ENCODE peak calls at places on chromosomes 3 and 15, in six cellular contexts. One of them, this sample, is unnamed.

GRCh38 chr15:100597862-100598261 is 4.1 kb downstream of the LINS1 start:
- DNase-seq in Peyer's patch: no peak
- DNase-seq in ureter: no peak
- DNase-seq in WTC11: no peak
- DNase-seq in activated T-helper 1 cell treated with anti-CD3 and anti-CD28 coated beads, Interleukin-2, amount 50 U/mL, for 16 hours: no peak
- DNase-seq in right cardiac atrium: no peak
- DNase-seq in this sample: no peak

GRCh38 chr3:57675530-57675929 is 17.3 kb downstream of the DENND6A start:
- DNase-seq in Peyer's patch: no peak
- DNase-seq in ureter: no peak
- DNase-seq in WTC11: no peak
- DNase-seq in activated T-helper 1 cell treated with anti-CD3 and anti-CD28 coated beads, Interleukin-2, amount 50 U/mL, for 16 hours: no peak
- DNase-seq in right cardiac atrium: no peak
- DNase-seq in this sample: peak; percentile 22

GRCh38 chr15:46442196-46442595 is 807.4 kb downstream of the SQOR start:
- DNase-seq in Peyer's patch: no peak
- DNase-seq in ureter: no peak
- DNase-seq in WTC11: no peak
- DNase-seq in activated T-helper 1 cell treated with anti-CD3 and anti-CD28 coated beads, Interleukin-2, amount 50 U/mL, for 16 hours: no peak
- DNase-seq in right cardiac atrium: no peak
- DNase-seq in this sample: no peak

GRCh38 chr15:67550522-67550921 is 8.0 kb downstream of the MAP2K5 start:
- DNase-seq in Peyer's patch: peak; percentile 52
- DNase-seq in ureter: no peak
- DNase-seq in WTC11: no peak
- DNase-seq in activated T-helper 1 cell treated with anti-CD3 and anti-CD28 coated beads, Interleukin-2, amount 50 U/mL, for 16 hours: no peak
- DNase-seq in right cardiac atrium: no peak
- DNase-seq in this sample: no peak

GRCh38 chr15:83063555-83063954 is 3.5 kb downstream of the BTBD1 start:
- DNase-seq in Peyer's patch: no peak
- DNase-seq in ureter: no peak
- DNase-seq in WTC11: no peak
- DNase-seq in activated T-helper 1 cell treated with anti-CD3 and anti-CD28 coated beads, Interleukin-2, amount 50 U/mL, for 16 hours: no peak
- DNase-seq in right cardiac atrium: no peak
- DNase-seq in this sample: no peak

GRCh38 chr3:41881233-41881821 is 80.6 kb downstream of the ULK4 start:
- DNase-seq in Peyer's patch: no peak
- DNase-seq in ureter: no peak
- DNase-seq in WTC11: no peak
- DNase-seq in activated T-helper 1 cell treated with anti-CD3 and anti-CD28 coated beads, Interleukin-2, amount 50 U/mL, for 16 hours: no peak
- DNase-seq in right cardiac atrium: no peak
- DNase-seq in this sample: no peak

GRCh38 chr3:40985195-40985594 is 214.1 kb upstream of the CTNNB1 start:
- DNase-seq in Peyer's patch: no peak
- DNase-seq in ureter: no peak
- DNase-seq in WTC11: no peak
- DNase-seq in activated T-helper 1 cell treated with anti-CD3 and anti-CD28 coated beads, Interleukin-2, amount 50 U/mL, for 16 hours: no peak
- DNase-seq in right cardiac atrium: no peak
- DNase-seq in this sample: no peak

GRCh38 chr3:129180461-129180860 is 3.2 kb downstream of the CNBP start:
- DNase-seq in Peyer's patch: no peak
- DNase-seq in ureter: no peak
- DNase-seq in WTC11: no peak
- DNase-seq in activated T-helper 1 cell treated with anti-CD3 and anti-CD28 coated beads, Interleukin-2, amount 50 U/mL, for 16 hours: no peak
- DNase-seq in right cardiac atrium: no peak
- DNase-seq in this sample: no peak

GRCh38 chr15:72178976-72179585 is 18.5 kb downstream of the GRAMD2A start:
- DNase-seq in Peyer's patch: no peak
- DNase-seq in ureter: no peak
- DNase-seq in WTC11: no peak
- DNase-seq in activated T-helper 1 cell treated with anti-CD3 and anti-CD28 coated beads, Interleukin-2, amount 50 U/mL, for 16 hours: no peak
- DNase-seq in right cardiac atrium: no peak
- DNase-seq in this sample: no peak

GRCh38 chr3:61638721-61639120 is 77.3 kb downstream of the PTPRG start:
- DNase-seq in Peyer's patch: no peak
- DNase-seq in ureter: no peak
- DNase-seq in WTC11: no peak
- DNase-seq in activated T-helper 1 cell treated with anti-CD3 and anti-CD28 coated beads, Interleukin-2, amount 50 U/mL, for 16 hours: no peak
- DNase-seq in right cardiac atrium: no peak
- DNase-seq in this sample: no peak

GRCh38 chr15:57586661-57587404 is 4.9 kb upstream of the MYZAP start:
- DNase-seq in Peyer's patch: no peak
- DNase-seq in ureter: no peak
- DNase-seq in WTC11: no peak
- DNase-seq in activated T-helper 1 cell treated with anti-CD3 and anti-CD28 coated beads, Interleukin-2, amount 50 U/mL, for 16 hours: no peak
- DNase-seq in right cardiac atrium: no peak
- DNase-seq in this sample: no peak

GRCh38 chr15:39504812-39505211 is 76.1 kb upstream of the THBS1 start:
- DNase-seq in Peyer's patch: no peak
- DNase-seq in ureter: no peak
- DNase-seq in WTC11: no peak
- DNase-seq in activated T-helper 1 cell treated with anti-CD3 and anti-CD28 coated beads, Interleukin-2, amount 50 U/mL, for 16 hours: no peak
- DNase-seq in right cardiac atrium: no peak
- DNase-seq in this sample: no peak

GRCh38 chr3:124315215-124316033 is 323.5 kb upstream of the ROPN1 start:
- DNase-seq in Peyer's patch: peak; percentile 57
- DNase-seq in ureter: no peak
- DNase-seq in WTC11: no peak
- DNase-seq in activated T-helper 1 cell treated with anti-CD3 and anti-CD28 coated beads, Interleukin-2, amount 50 U/mL, for 16 hours: no peak
- DNase-seq in right cardiac atrium: no peak
- DNase-seq in this sample: no peak

GRCh38 chr15:88028024-88028423 is 228.5 kb downstream of the NTRK3 start:
- DNase-seq in Peyer's patch: no peak
- DNase-seq in ureter: no peak
- DNase-seq in WTC11: peak; percentile 39
- DNase-seq in activated T-helper 1 cell treated with anti-CD3 and anti-CD28 coated beads, Interleukin-2, amount 50 U/mL, for 16 hours: no peak
- DNase-seq in right cardiac atrium: no peak
- DNase-seq in this sample: no peak

GRCh38 chr3:65904016-65904415 is 134.7 kb downstream of the MAGI1 start:
- DNase-seq in Peyer's patch: no peak
- DNase-seq in ureter: no peak
- DNase-seq in WTC11: no peak
- DNase-seq in activated T-helper 1 cell treated with anti-CD3 and anti-CD28 coated beads, Interleukin-2, amount 50 U/mL, for 16 hours: no peak
- DNase-seq in right cardiac atrium: no peak
- DNase-seq in this sample: no peak

GRCh38 chr3:195095704-195096036 is 175.3 kb downstream of the XXYLT1 start:
- DNase-seq in Peyer's patch: no peak
- DNase-seq in ureter: no peak
- DNase-seq in WTC11: no peak
- DNase-seq in activated T-helper 1 cell treated with anti-CD3 and anti-CD28 coated beads, Interleukin-2, amount 50 U/mL, for 16 hours: no peak
- DNase-seq in right cardiac atrium: no peak
- DNase-seq in this sample: no peak

GRCh38 chr3:13347390-13347966 is 72.6 kb downstream of the NUP210 start:
- DNase-seq in Peyer's patch: no peak
- DNase-seq in ureter: no peak
- DNase-seq in WTC11: peak; percentile 46
- DNase-seq in activated T-helper 1 cell treated with anti-CD3 and anti-CD28 coated beads, Interleukin-2, amount 50 U/mL, for 16 hours: no peak
- DNase-seq in right cardiac atrium: no peak
- DNase-seq in this sample: no peak

GRCh38 chr15:70995383-70995965 is 102.8 kb downstream of the LRRC49 start:
- DNase-seq in Peyer's patch: no peak
- DNase-seq in ureter: no peak
- DNase-seq in WTC11: no peak
- DNase-seq in activated T-helper 1 cell treated with anti-CD3 and anti-CD28 coated beads, Interleukin-2, amount 50 U/mL, for 16 hours: no peak
- DNase-seq in right cardiac atrium: no peak
- DNase-seq in this sample: no peak

GRCh38 chr15:69658401-69658945 is 205.9 kb downstream of the RPLP1 start:
- DNase-seq in Peyer's patch: no peak
- DNase-seq in ureter: peak; percentile 5
- DNase-seq in WTC11: no peak
- DNase-seq in activated T-helper 1 cell treated with anti-CD3 and anti-CD28 coated beads, Interleukin-2, amount 50 U/mL, for 16 hours: no peak
- DNase-seq in right cardiac atrium: no peak
- DNase-seq in this sample: no peak

GRCh38 chr3:14403636-14404395 is 1.4 kb downstream of the SLC6A6 start:
- DNase-seq in Peyer's patch: peak; percentile 61
- DNase-seq in ureter: peak; percentile 69
- DNase-seq in WTC11: no peak
- DNase-seq in activated T-helper 1 cell treated with anti-CD3 and anti-CD28 coated beads, Interleukin-2, amount 50 U/mL, for 16 hours: no peak
- DNase-seq in right cardiac atrium: peak; percentile 67
- DNase-seq in this sample: no peak

GRCh38 chr3:183252973-183253363 is at the start of gene B3GNT5:
- DNase-seq in Peyer's patch: peak; percentile 92
- DNase-seq in ureter: peak; percentile 67
- DNase-seq in WTC11: peak; percentile 54
- DNase-seq in activated T-helper 1 cell treated with anti-CD3 and anti-CD28 coated beads, Interleukin-2, amount 50 U/mL, for 16 hours: no peak
- DNase-seq in right cardiac atrium: peak; percentile 45
- DNase-seq in this sample: no peak

GRCh38 chr3:66139415-66139814 is 81.4 kb upstream of the SLC25A26 start:
- DNase-seq in Peyer's patch: no peak
- DNase-seq in ureter: no peak
- DNase-seq in WTC11: no peak
- DNase-seq in activated T-helper 1 cell treated with anti-CD3 and anti-CD28 coated beads, Interleukin-2, amount 50 U/mL, for 16 hours: no peak
- DNase-seq in right cardiac atrium: no peak
- DNase-seq in this sample: no peak

GRCh38 chr3:75138345-75138744 is 523.9 kb upstream of the CNTN3 start:
- DNase-seq in Peyer's patch: no peak
- DNase-seq in ureter: no peak
- DNase-seq in WTC11: no peak
- DNase-seq in activated T-helper 1 cell treated with anti-CD3 and anti-CD28 coated beads, Interleukin-2, amount 50 U/mL, for 16 hours: no peak
- DNase-seq in right cardiac atrium: no peak
- DNase-seq in this sample: no peak

GRCh38 chr3:28915711-28916481 is 365.0 kb upstream of the RBMS3 start:
- DNase-seq in Peyer's patch: peak; percentile 55
- DNase-seq in ureter: no peak
- DNase-seq in WTC11: peak; percentile 29
- DNase-seq in activated T-helper 1 cell treated with anti-CD3 and anti-CD28 coated beads, Interleukin-2, amount 50 U/mL, for 16 hours: no peak
- DNase-seq in right cardiac atrium: peak; percentile 18
- DNase-seq in this sample: no peak

GRCh38 chr3:110391640-110392395 is 679.8 kb upstream of the NECTIN3 start:
- DNase-seq in Peyer's patch: no peak
- DNase-seq in ureter: no peak
- DNase-seq in WTC11: no peak
- DNase-seq in activated T-helper 1 cell treated with anti-CD3 and anti-CD28 coated beads, Interleukin-2, amount 50 U/mL, for 16 hours: no peak
- DNase-seq in right cardiac atrium: no peak
- DNase-seq in this sample: no peak

GRCh38 chr3:47261301-47261700 is 21.3 kb downstream of the KIF9 start:
- DNase-seq in Peyer's patch: no peak
- DNase-seq in ureter: no peak
- DNase-seq in WTC11: no peak
- DNase-seq in activated T-helper 1 cell treated with anti-CD3 and anti-CD28 coated beads, Interleukin-2, amount 50 U/mL, for 16 hours: no peak
- DNase-seq in right cardiac atrium: no peak
- DNase-seq in this sample: no peak

This sample was measured in NK-92 treated with Interleukin-12 subunit alpha and Interleukin-12 subunit beta, amount 100 ng/mL, for 24 hours.